ENCODE peak calls at places on chromosomes 7 and 10, in seven cellular contexts. One of them, this sample, is unnamed.

GRCh38 chr7:15544050-15544449 is 17.8 kb downstream of the AGMO start:
- DNase-seq in activated T-cell treated with anti-CD3 and anti-CD28 coated beads, Interleukin-2, amount 50 U/mL, for 1 hour: no peak
- DNase-seq in NCI-H345: no peak
- DNase-seq in HFFc6: no peak
- DNase-seq in cardiac fibroblast: no peak
- DNase-seq in non-pigmented ciliary epithelial cell: no peak
- DNase-seq in naive thymus-derived CD8-positive, alpha-beta T cell: no peak
- DNase-seq in this sample: no peak

GRCh38 chr10:86943316-86944030 is 13.9 kb downstream of the MMRN2 start:
- DNase-seq in activated T-cell treated with anti-CD3 and anti-CD28 coated beads, Interleukin-2, amount 50 U/mL, for 1 hour: no peak
- DNase-seq in NCI-H345: no peak
- DNase-seq in HFFc6: no peak
- DNase-seq in cardiac fibroblast: no peak
- DNase-seq in non-pigmented ciliary epithelial cell: no peak
- DNase-seq in naive thymus-derived CD8-positive, alpha-beta T cell: no peak
- DNase-seq in this sample: no peak

GRCh38 chr10:119652361-119652760 is 1.2 kb downstream of the BAG3 start:
- DNase-seq in activated T-cell treated with anti-CD3 and anti-CD28 coated beads, Interleukin-2, amount 50 U/mL, for 1 hour: no peak
- DNase-seq in NCI-H345: no peak
- DNase-seq in HFFc6: peak; percentile 78
- DNase-seq in cardiac fibroblast: peak; percentile 79
- DNase-seq in non-pigmented ciliary epithelial cell: no peak
- DNase-seq in naive thymus-derived CD8-positive, alpha-beta T cell: peak; percentile 17
- DNase-seq in this sample: no peak

GRCh38 chr7:64187408-64187807 is 19.6 kb upstream of the ZNF735 start:
- DNase-seq in activated T-cell treated with anti-CD3 and anti-CD28 coated beads, Interleukin-2, amount 50 U/mL, for 1 hour: no peak
- DNase-seq in NCI-H345: no peak
- DNase-seq in HFFc6: no peak
- DNase-seq in cardiac fibroblast: no peak
- DNase-seq in non-pigmented ciliary epithelial cell: no peak
- DNase-seq in naive thymus-derived CD8-positive, alpha-beta T cell: no peak
- DNase-seq in this sample: no peak

GRCh38 chr10:119541459-119542356 is 811 bp downstream of the RGS10 start:
- DNase-seq in activated T-cell treated with anti-CD3 and anti-CD28 coated beads, Interleukin-2, amount 50 U/mL, for 1 hour: peak; percentile 65
- DNase-seq in NCI-H345: no peak
- DNase-seq in HFFc6: no peak
- DNase-seq in cardiac fibroblast: no peak
- DNase-seq in non-pigmented ciliary epithelial cell: no peak
- DNase-seq in naive thymus-derived CD8-positive, alpha-beta T cell: peak; percentile 48
- DNase-seq in this sample: no peak

GRCh38 chr10:122294511-122295422 is 23.7 kb downstream of the BTBD16 start:
- DNase-seq in activated T-cell treated with anti-CD3 and anti-CD28 coated beads, Interleukin-2, amount 50 U/mL, for 1 hour: no peak
- DNase-seq in NCI-H345: no peak
- DNase-seq in HFFc6: no peak
- DNase-seq in cardiac fibroblast: no peak
- DNase-seq in non-pigmented ciliary epithelial cell: no peak
- DNase-seq in naive thymus-derived CD8-positive, alpha-beta T cell: no peak
- DNase-seq in this sample: no peak

GRCh38 chr10:10520391-10521385 is 497.0 kb upstream of the CELF2 start:
- DNase-seq in activated T-cell treated with anti-CD3 and anti-CD28 coated beads, Interleukin-2, amount 50 U/mL, for 1 hour: no peak
- DNase-seq in NCI-H345: no peak
- DNase-seq in HFFc6: no peak
- DNase-seq in cardiac fibroblast: no peak
- DNase-seq in non-pigmented ciliary epithelial cell: no peak
- DNase-seq in naive thymus-derived CD8-positive, alpha-beta T cell: no peak
- DNase-seq in this sample: no peak

GRCh38 chr7:32583791-32584190 is 88.5 kb downstream of the AVL9 start:
- DNase-seq in activated T-cell treated with anti-CD3 and anti-CD28 coated beads, Interleukin-2, amount 50 U/mL, for 1 hour: no peak
- DNase-seq in NCI-H345: no peak
- DNase-seq in HFFc6: peak; percentile 42
- DNase-seq in cardiac fibroblast: no peak
- DNase-seq in non-pigmented ciliary epithelial cell: peak; percentile 86
- DNase-seq in naive thymus-derived CD8-positive, alpha-beta T cell: no peak
- DNase-seq in this sample: no peak

GRCh38 chr10:27223964-27224363 is 16.6 kb downstream of the ACBD5 start:
- DNase-seq in activated T-cell treated with anti-CD3 and anti-CD28 coated beads, Interleukin-2, amount 50 U/mL, for 1 hour: peak; percentile 38
- DNase-seq in NCI-H345: peak; percentile 12
- DNase-seq in HFFc6: peak; percentile 9
- DNase-seq in cardiac fibroblast: peak; percentile 64
- DNase-seq in non-pigmented ciliary epithelial cell: no peak
- DNase-seq in naive thymus-derived CD8-positive, alpha-beta T cell: peak; percentile 29
- DNase-seq in this sample: peak; percentile 55

This sample was measured in body of pancreas.